ENCODE peak calls at places on chromosomes 11 and 22, in five cellular contexts. C, U, S, O and I are unnamed samples.

GRCh38 chr22:45154383-45154782 is 9.3 kb upstream of the NUP50 start:
- DNase-seq in C (peak; percentile 43), U (no peak), S (no peak), O (no peak), I (no peak)

GRCh38 chr22:36425977-36426523 is 38.3 kb upstream of the MYH9 start:
- DNase-seq in C (no peak), U (peak; percentile 54), S (no peak), O (no peak), I (no peak)

GRCh38 chr11:72421351-72421750 is 13.0 kb downstream of the CLPB start:
- DNase-seq in C (peak; percentile 54), U (no peak), S (no peak), O (no peak), I (no peak)

GRCh38 chr11:25159341-25159740 is 662.5 kb downstream of the LUZP2 start:
- DNase-seq in C (no peak), U (no peak), S (no peak), O (no peak), I (no peak)

GRCh38 chr11:72238040-72238450 is 5.9 kb downstream of the PHOX2A start:
- DNase-seq in C (peak; percentile 56), U (peak; percentile 90), S (no peak), O (no peak), I (no peak)

GRCh38 chr22:39710380-39711117 is 140.0 kb downstream of the CACNA1I start:
- DNase-seq in C (no peak), U (no peak), S (no peak), O (no peak), I (no peak)

GRCh38 chr22:36332623-36333331 is 55.0 kb downstream of the MYH9 start:
- DNase-seq in C (peak; percentile 89), U (peak; percentile 51), S (peak; percentile 81), O (peak; percentile 63), I (peak; percentile 90)

GRCh38 chr11:128026596-128026995 is 560.8 kb downstream of the ETS1 start:
- DNase-seq in C (peak; percentile 98), U (no peak), S (peak; percentile 49), O (no peak), I (no peak)

GRCh38 chr11:62647609-62648005 is 1.2 kb upstream of the GANAB start:
- DNase-seq in C (no peak), U (no peak), S (no peak), O (no peak), I (no peak)

GRCh38 chr22:20176421-20177060 is 25.7 kb upstream of the CCDC188 start:
- DNase-seq in C (no peak), U (no peak), S (no peak), O (no peak), I (no peak)

GRCh38 chr11:106391771-106392412 is 314.4 kb downstream of the AASDHPPT start:
- DNase-seq in C (peak; percentile 89), U (no peak), S (peak; percentile 47), O (no peak), I (no peak)

GRCh38 chr11:130671801-130672700 is 223.6 kb downstream of the ADAMTS15 start:
- DNase-seq in C (peak; percentile 61), U (no peak), S (no peak), O (no peak), I (no peak)

DNA sequence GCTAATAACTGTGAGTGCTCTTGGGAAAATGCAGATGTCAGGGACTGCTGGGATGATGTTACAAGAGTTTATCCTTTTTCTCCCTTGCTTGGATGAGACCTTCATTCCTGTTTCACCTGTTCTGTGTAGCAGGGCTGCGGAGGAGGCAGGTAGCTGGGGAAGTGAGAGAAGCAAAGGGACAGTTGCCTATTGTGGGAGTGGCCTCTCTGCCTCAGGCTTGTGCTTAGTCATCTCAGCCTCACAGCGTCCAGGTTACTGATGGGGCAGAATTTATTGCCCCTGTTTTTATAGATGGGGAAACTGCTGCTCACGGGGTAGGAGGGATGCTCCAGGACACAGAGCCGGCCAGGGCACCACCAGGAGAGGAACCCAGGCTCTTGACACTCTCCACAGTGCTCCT is 1.7 kb downstream of the STX3 start:
- DNase-seq in C (peak; percentile 93), U (no peak), S (no peak), O (no peak), I (peak; percentile 35)
- H3K4me3 ChIP-seq in C (peak overlapping the region; percentile 92), U (no peak overlapping the region), S (peak overlapping the region; percentile 72), O (no peak overlapping the region), I (peak overlapping the region; percentile 94)

DNA sequence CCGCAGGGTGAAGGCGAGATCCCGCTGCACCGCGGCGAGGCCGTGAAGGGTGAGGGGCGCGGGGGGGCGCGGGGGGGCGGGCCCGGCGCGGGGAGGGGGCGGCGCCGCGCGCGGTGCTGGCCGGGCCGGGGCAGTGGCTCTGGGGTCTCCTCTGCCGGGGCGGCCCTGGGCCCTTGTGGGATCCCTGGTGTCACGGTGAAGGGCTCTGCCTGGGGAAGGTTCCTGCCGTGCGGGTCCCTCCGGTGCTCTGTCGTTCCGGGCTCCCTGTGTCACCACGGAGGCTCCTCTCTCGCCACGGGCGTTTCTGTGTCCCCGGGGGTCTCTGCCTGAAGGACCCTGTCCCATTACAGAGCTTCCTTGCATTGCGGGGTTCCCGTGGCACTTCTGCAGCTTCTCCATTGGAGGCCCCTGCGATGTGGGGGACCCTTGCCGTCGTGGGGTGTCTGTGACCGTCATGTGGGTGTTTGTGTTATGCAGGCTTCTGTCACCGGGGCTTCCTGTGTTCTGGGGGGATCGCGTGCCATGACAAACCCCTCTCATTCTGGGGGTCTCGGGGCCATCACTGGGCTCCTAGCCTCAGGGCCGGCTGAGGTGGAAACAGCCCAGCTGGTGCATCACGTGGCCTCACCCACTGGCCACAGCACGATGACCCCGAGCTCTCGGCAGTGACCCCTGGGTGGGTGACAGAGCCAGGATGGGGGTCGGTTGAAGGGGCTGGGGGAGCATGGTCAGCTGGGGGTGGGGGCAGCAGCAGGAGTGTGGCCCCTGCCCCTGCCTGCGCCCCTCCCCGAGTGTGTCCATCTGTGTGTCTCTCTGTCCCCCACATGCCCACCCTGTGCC is 25.3 kb downstream of the SHANK3 start:
- DNase-seq in C (no peak), U (no peak), S (no peak), O (no peak), I (no peak)
- H3K4me3 ChIP-seq in C (peak overlapping the region; percentile 62), U (no peak overlapping the region), S (peak overlapping the region; percentile 46), O (no peak overlapping the region), I (no peak overlapping the region)

GRCh38 chr22:41936894-41937169 is 10.1 kb downstream of the CENPM start:
- DNase-seq in C (no peak), U (peak; percentile 70), S (no peak), O (no peak), I (no peak)

GRCh38 chr22:41939981-41940852 is 6.7 kb downstream of the CENPM start:
- DNase-seq in C (no peak), U (peak; percentile 89), S (no peak), O (peak; percentile 96), I (no peak)

GRCh38 chr22:41943661-41944209 is 3.2 kb downstream of the CENPM start:
- DNase-seq in C (peak; percentile 21), U (peak; percentile 46), S (no peak), O (no peak), I (no peak)

GRCh38 chr22:41946360-41947180 is at the start of gene CENPM:
- DNase-seq in C (peak; percentile 92), U (peak; percentile 98), S (peak; percentile 85), O (peak; percentile 84), I (peak; percentile 89)

DNA sequence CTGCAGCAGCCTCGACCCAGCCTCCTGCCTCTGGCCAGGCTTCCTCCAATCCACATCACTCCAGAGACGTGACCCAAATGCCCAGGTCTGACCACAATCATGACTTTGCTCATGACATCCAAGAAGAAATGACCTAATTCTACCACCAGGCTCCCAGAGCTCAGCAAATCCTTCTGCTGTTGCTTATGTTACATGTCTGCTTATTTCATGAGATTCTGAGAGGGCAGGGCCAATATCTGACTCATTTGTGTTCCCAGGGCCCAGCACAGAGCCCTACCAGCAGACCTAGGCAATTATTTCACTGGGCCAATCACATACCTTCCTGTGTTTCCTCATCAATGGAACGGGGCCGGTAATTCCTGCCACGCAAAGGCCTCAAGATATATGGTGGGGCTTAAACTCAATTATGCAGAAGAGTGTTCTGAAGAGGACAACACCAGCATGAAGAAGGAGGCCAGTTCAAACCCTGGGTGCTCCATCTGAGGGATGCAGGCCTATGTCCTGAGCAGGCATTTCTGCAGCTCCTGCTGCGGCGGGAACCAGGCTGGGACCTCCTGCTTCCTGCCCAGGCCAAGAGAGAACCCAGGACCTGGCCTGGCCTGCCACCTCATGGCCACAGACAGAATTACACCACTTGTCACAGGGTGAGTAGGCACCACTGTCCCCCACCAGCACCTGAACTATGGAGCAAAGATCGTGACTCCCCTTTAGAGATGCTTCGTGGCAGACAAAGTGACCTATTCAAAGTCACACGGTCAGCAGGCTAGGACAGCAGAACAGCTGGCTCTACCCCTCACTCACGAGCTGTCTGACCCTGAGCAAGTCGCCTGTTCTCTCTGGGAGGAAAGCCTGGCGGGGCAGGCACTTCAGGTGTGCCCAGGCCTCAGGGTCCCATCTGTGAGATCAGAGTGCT is 5.8 kb downstream of the CENPM start:
- DNase-seq in C (peak; percentile 67), U (peak; percentile 93), S (no peak), O (peak; percentile 75), I (peak; percentile 72)
- H3K4me3 ChIP-seq in C (no peak overlapping the region), U (peak overlapping the region; percentile 27), S (no peak overlapping the region), O (peak overlapping the region; percentile 42), I (no peak overlapping the region)

GRCh38 chr11:16612234-16612571 is 126.2 kb upstream of the C11orf58 start:
- DNase-seq in C (no peak), U (no peak), S (no peak), O (no peak), I (no peak)

GRCh38 chr11:16610213-16610737 is 128.2 kb upstream of the C11orf58 start:
- DNase-seq in C (no peak), U (no peak), S (no peak), O (no peak), I (no peak)

GRCh38 chr11:16611395-16612233 is 126.8 kb upstream of the C11orf58 start:
- DNase-seq in C (no peak), U (no peak), S (no peak), O (no peak), I (no peak)

GRCh38 chr11:16609769-16610168 is 128.7 kb upstream of the C11orf58 start:
- DNase-seq in C (no peak), U (no peak), S (no peak), O (no peak), I (no peak)

DNA sequence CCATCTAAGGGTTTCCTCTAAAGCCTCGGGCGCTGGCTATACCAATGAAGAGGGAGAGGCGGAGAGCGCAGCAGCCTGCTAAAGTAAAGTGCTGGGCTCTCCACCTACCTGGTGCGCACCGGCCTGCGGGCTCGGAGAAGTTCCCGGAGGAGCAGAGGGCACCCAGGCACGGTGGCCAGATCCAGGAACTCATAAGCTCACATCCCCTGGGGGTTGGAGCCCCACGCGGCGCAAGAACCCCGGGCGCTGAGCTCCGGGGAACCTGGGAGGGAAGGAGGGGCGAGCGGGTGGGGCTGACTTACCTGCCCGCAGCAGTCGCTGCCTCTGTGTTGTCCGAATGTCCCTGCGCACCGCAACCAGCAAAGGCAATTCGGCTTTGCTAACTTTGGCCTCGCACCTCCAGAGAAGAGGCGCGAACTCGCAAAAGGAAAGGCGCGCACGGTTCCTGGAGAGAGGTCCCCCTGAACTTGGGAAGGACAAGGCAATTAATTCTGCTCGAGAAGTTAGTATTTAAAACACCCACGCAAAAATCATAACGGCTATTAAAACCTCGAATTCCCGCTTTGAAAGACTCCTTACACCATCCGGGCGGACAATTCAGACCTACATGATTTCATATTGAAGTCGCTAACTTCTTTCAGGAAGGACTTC is 127.6 kb upstream of the C11orf58 start:
- DNase-seq in C (no peak), U (no peak), S (no peak), O (no peak), I (no peak)
- H3K4me3 ChIP-seq in C (no peak overlapping the region), U (no peak overlapping the region), S (no peak overlapping the region), O (no peak overlapping the region), I (no peak overlapping the region)